ENCODE peak calls at places on chromosomes 12 and 14, in nine cellular contexts. K is brain microvascular endothelial cell, D is upper lobe of right lung, N is upper lobe of left lung, V is esophagus muscularis mucosa, R is colonic mucosa, I is heart right ventricle, W is Peyer's patch, Z is keratinocyte. M is an unnamed sample.

GRCh38 chr12:27807063-27807703 is 27.1 kb upstream of the MANSC4 start:
- DNase-seq in I (no peak), N (no peak), R (no peak), V (no peak), D (no peak), Z (no peak), K (no peak), W (no peak), M (no peak)

GRCh38 chr12:3553681-3554546 is 62.9 kb downstream of the PRMT8 start:
- DNase-seq in D (no peak), R (no peak), I (no peak), V (no peak), W (no peak), K (no peak), Z (no peak), N (peak; percentile 36), M (no peak)

GRCh38 chr12:7060353-7060954 is at the start of gene C1S:
- DNase-seq in V (peak; percentile 95), R (peak; percentile 51), W (no peak), K (peak; percentile 90), N (peak; percentile 37), D (peak; percentile 73), Z (no peak), I (peak; percentile 60), M (peak; percentile 59)

GRCh38 chr14:32950584-32950983 is 11.9 kb downstream of the NPAS3 start:
- DNase-seq in W (no peak), K (peak; percentile 48), Z (no peak), I (no peak), R (no peak), D (no peak), N (no peak), V (no peak), M (no peak)

GRCh38 chr12:75874456-75874855 is 157.1 kb downstream of the PHLDA1 start:
- DNase-seq in D (no peak), I (no peak), N (no peak), W (no peak), K (no peak), V (no peak), Z (no peak), R (no peak), M (no peak)

GRCh38 chr12:98856897-98857540 is 211.9 kb downstream of the APAF1 start:
- DNase-seq in I (no peak), V (no peak), N (no peak), Z (no peak), K (peak; percentile 11), D (no peak), R (no peak), W (no peak), M (peak; percentile 39)

GRCh38 chr12:7144414-7145120 is 14.4 kb downstream of the CLSTN3 start:
- DNase-seq in R (no peak), I (no peak), Z (no peak), N (no peak), D (peak; percentile 34), V (no peak), K (no peak), W (no peak), M (no peak)

GRCh38 chr14:54637270-54637669 is 70.3 kb downstream of the SAMD4A start:
- DNase-seq in W (no peak), N (no peak), V (no peak), R (no peak), I (no peak), K (no peak), Z (no peak), D (no peak), M (no peak)

GRCh38 chr12:12028668-12029402 is 41.9 kb upstream of the BCL2L14 start:
- DNase-seq in V (no peak), Z (no peak), N (no peak), K (no peak), R (no peak), I (no peak), D (no peak), W (no peak), M (no peak)

GRCh38 chr14:95255487-95255886 is 64.2 kb downstream of the CLMN start:
- DNase-seq in K (peak; percentile 88), D (peak; percentile 88), Z (no peak), I (peak; percentile 39), N (no peak), W (peak; percentile 33), V (no peak), R (peak; percentile 96), M (peak; percentile 93)

GRCh38 chr14:101707863-101708620 is 53.5 kb upstream of the PPP2R5C start:
- DNase-seq in W (no peak), I (no peak), V (peak; percentile 26), Z (no peak), D (no peak), N (no peak), K (no peak), R (no peak), M (no peak)

GRCh38 chr14:25122843-25123242 is 72.9 kb upstream of the STXBP6 start:
- DNase-seq in K (no peak), V (no peak), N (no peak), D (no peak), Z (no peak), W (no peak), I (no peak), R (no peak), M (no peak)

GRCh38 chr12:104873374-104873773 is 84.7 kb downstream of the SLC41A2 start:
- DNase-seq in D (no peak), V (no peak), Z (no peak), W (no peak), I (no peak), K (no peak), N (no peak), R (no peak), M (no peak)

GRCh38 chr14:63435838-63436237 is 107.3 kb downstream of the PPP2R5E start:
- DNase-seq in Z (no peak), K (peak; percentile 22), D (peak; percentile 83), V (no peak), N (no peak), W (peak; percentile 28), I (peak; percentile 34), R (peak; percentile 37), M (no peak)

GRCh38 chr12:114829833-114830232 is 145.9 kb upstream of the TBX3 start:
- DNase-seq in K (no peak), I (no peak), Z (no peak), D (no peak), V (no peak), R (no peak), N (no peak), W (no peak), M (no peak)

GRCh38 chr14:102206901-102207300 is 67.2 kb downstream of the WDR20 start:
- DNase-seq in D (no peak), N (no peak), W (no peak), Z (no peak), I (no peak), V (no peak), K (no peak), R (no peak), M (no peak)

GRCh38 chr12:52258335-52258901 is 16.0 kb upstream of the KRT86 start:
- DNase-seq in K (no peak), Z (no peak), N (peak; percentile 89), R (no peak), V (no peak), D (peak; percentile 66), W (no peak), I (peak; percentile 33), M (no peak)

GRCh38 chr14:104228221-104228620 is 89.8 kb downstream of the KIF26A start:
- DNase-seq in I (no peak), W (no peak), R (no peak), K (no peak), N (peak; percentile 16), V (no peak), D (peak; percentile 40), Z (no peak), M (no peak)

DNA sequence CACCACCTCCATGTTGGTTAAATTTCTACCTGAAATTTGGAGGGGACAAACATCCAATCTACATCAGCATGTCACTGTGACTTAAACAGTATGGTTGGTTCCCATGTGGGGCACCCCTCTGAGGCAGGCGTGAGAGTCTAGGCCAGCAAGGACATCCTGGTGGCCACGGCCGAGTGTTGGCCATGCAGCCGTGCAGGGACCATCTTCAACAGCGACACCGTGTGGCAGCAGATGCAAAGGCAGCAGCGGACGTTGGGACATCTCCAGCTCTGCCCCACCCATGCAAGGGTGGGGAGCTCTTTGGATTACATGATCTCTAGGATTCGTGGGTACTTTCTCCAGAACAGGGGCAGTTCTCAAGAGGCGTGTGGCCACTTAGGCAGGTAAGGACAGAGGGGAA is 49.8 kb downstream of the NOC4L start:
- DNase-seq in N (peak; percentile 58), K (no peak), Z (no peak), I (no peak), D (no peak), R (no peak), W (no peak), V (no peak), M (no peak)
- TF ChIP-seq CTCF in N (no peak), K (peak; percentile 57), Z (peak; percentile 36), I (no peak), D (peak; percentile 16), R (no peak), W (no peak), V (no peak), M (peak; percentile 24)

DNA sequence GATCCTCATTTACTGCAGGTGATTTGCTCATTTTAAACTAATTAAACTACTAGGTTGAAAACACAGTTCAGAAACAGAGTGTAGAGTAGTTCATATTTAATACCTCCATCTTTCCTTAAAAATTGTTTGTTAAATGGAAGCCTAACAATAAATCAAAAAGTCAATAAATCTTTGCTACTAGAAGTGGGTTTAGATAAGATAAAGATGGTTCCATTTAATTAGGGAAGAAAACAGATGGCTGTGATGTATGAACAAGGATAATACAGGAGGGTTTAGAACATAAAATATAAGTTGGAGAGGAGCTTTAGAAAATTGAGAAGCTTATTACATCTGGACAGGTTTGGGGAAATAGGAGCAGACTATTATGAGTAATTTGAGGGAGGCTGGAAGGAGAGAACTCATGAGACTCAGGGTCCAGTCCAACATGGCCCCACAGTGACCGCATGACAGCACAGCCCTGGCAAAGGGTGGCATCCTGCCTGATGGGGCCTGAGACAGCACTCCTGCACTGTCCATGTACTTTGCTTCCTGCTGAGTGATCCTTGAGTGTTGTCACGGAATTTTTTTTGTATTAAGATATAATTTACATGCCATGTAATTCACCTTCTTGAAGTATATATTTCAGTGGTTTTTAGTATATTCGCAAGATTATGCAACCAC is 27.0 kb upstream of the PYGL start:
- DNase-seq in K (no peak), I (no peak), R (no peak), V (no peak), Z (no peak), W (no peak), N (no peak), D (no peak), M (no peak)
- H3K4me3 ChIP-seq in K (no peak overlapping the region), I (no peak overlapping the region), R (no peak overlapping the region), V (no peak overlapping the region), Z (no peak overlapping the region), W (no peak overlapping the region), N (no peak overlapping the region), D (no peak overlapping the region), M (no peak overlapping the region)

DNA sequence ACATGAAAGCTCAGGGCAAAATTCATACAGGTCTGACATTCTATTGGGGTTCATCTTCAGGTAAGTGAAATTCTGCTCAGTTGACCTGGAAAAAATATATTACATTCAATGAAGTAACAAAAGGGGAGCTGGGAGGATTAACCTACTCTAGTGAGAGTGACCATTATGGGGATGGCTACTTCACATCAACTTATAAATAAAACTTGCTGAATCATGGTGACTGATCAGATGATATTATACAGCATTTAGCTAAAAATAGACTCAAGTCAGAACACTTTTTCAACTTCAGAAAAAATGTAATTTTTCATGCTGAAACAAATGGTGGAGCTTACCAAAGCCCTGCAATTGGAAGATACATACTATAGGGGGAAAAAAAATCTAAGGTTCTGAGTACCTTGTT is 800.2 kb downstream of the FSCB start:
- DNase-seq in K (no peak), Z (no peak), W (no peak), R (no peak), N (no peak), I (no peak), D (no peak), V (no peak), M (no peak)
- H3K36me3 ChIP-seq in K (no peaks in the 10 kb centered on the region), Z (no peaks in the 10 kb centered on the region), W (no peaks in the 10 kb centered on the region), R (no peaks in the 10 kb centered on the region), N (no peaks in the 10 kb centered on the region), I (no peaks in the 10 kb centered on the region), D (no peaks in the 10 kb centered on the region), V (no peaks in the 10 kb centered on the region), M (no peaks in the 10 kb centered on the region)

GRCh38 chr12:122974892-122975789 is at the start of gene OGFOD2:
- DNase-seq in K (peak; percentile 85), N (peak; percentile 97), I (peak; percentile 91), W (peak; percentile 90), R (peak; percentile 94), D (peak; percentile 96), V (peak; percentile 98), Z (no peak), M (peak; percentile 37)
- TF ChIP-seq CTCF in K (no peak), N (no peak), I (no peak), W (peak; percentile 20), R (no peak), D (no peak), V (no peak), Z (no peak), M (no peak)